ENCODE peak calls at places on chromosomes 5 and 9, in five cellular contexts. T, G, A, S and N are unnamed samples.
A peak's percentile ranks its signal among the peaks of the same experiment; 100 is the strongest.

GRCh38 chr9:133758228-133758627 is 20.1 kb upstream of the SARDH start:
- DNase-seq in T (no peak), G (no peak), A (no peak), S (no peak), N (no peak)

GRCh38 chr9:128103589-128103962 is 24.0 kb downstream of the PTGES2 start:
- DNase-seq in T (no peak), G (peak; percentile 68), A (no peak), S (peak; percentile 20), N (no peak)

GRCh38 chr5:19322716-19323485 is 665.1 kb downstream of the CDH18 start:
- DNase-seq in T (peak; percentile 64), G (no peak), A (no peak), S (no peak), N (no peak)

GRCh38 chr5:157575096-157575872 is at the start of gene ADAM19:
- DNase-seq in T (peak; percentile 71), G (peak; percentile 68), A (no peak), S (peak; percentile 30), N (no peak)

GRCh38 chr5:75274486-75274885 is 37.8 kb upstream of the ANKRD31 start:
- DNase-seq in T (no peak), G (no peak), A (no peak), S (no peak), N (no peak)

GRCh38 chr9:69455311-69455710 is 130.3 kb downstream of the ENTREP1 start:
- DNase-seq in T (no peak), G (no peak), A (no peak), S (no peak), N (no peak)

GRCh38 chr9:132147839-132148238 is 14.0 kb upstream of the NTNG2 start:
- DNase-seq in T (no peak), G (no peak), A (no peak), S (no peak), N (no peak)

GRCh38 chr5:174618589-174618988 is 105.8 kb upstream of the MSX2 start:
- DNase-seq in T (no peak), G (no peak), A (no peak), S (no peak), N (no peak)

GRCh38 chr9:87569008-87569908 is 71.6 kb downstream of the DAPK1 start:
- DNase-seq in T (peak; percentile 81), G (no peak), A (no peak), S (no peak), N (no peak)

GRCh38 chr9:33524431-33524947 is 438 bp downstream of the ANKRD18B start:
- DNase-seq in T (no peak), G (peak; percentile 3), A (no peak), S (no peak), N (no peak)

GRCh38 chr5:81639556-81639955 is 111.3 kb downstream of the SSBP2 start:
- DNase-seq in T (no peak), G (no peak), A (no peak), S (no peak), N (no peak)

GRCh38 chr9:129176786-129177442 is 1.1 kb downstream of the IER5L start:
- DNase-seq in T (peak; percentile 44), G (peak; percentile 44), A (no peak), S (no peak), N (no peak)

GRCh38 chr5:136057401-136057951 is 28.7 kb downstream of the TGFBI start:
- DNase-seq in T (peak; percentile 71), G (no peak), A (peak; percentile 14), S (no peak), N (no peak)

GRCh38 chr5:78795757-78796156 is 147.2 kb upstream of the LHFPL2 start:
- DNase-seq in T (peak; percentile 51), G (no peak), A (no peak), S (no peak), N (no peak)

GRCh38 chr5:62931081-62931480 is 352.5 kb downstream of the LRRC70 start:
- DNase-seq in T (no peak), G (peak; percentile 4), A (no peak), S (no peak), N (no peak)

GRCh38 chr9:83596899-83597504 is 25.9 kb upstream of the IDNK start:
- DNase-seq in T (peak; percentile 40), G (peak; percentile 30), A (peak; percentile 40), S (peak; percentile 21), N (no peak)

GRCh38 chr9:99474186-99474585 is 252.1 kb downstream of the SEC61B start:
- DNase-seq in T (no peak), G (no peak), A (no peak), S (no peak), N (no peak)

GRCh38 chr5:178453224-178453623 is 137.0 kb downstream of the COL23A1 start:
- DNase-seq in T (peak; percentile 15), G (no peak), A (no peak), S (no peak), N (peak; percentile 10)

GRCh38 chr5:176806137-176806536 is 4.2 kb upstream of the UNC5A start:
- DNase-seq in T (no peak), G (no peak), A (peak; percentile 8), S (no peak), N (no peak)

GRCh38 chr5:83964235-83964634 is 243.6 kb upstream of the HAPLN1 start:
- DNase-seq in T (peak; percentile 66), G (peak; percentile 5), A (peak; percentile 75), S (no peak), N (no peak)

GRCh38 chr5:148781771-148782170 is 44.6 kb upstream of the ADRB2 start:
- DNase-seq in T (no peak), G (no peak), A (peak; percentile 20), S (no peak), N (no peak)

GRCh38 chr5:7957329-7957728 is 88.4 kb downstream of the MTRR start:
- DNase-seq in T (no peak), G (no peak), A (no peak), S (no peak), N (no peak)

GRCh38 chr5:119357815-119358559 is 2.2 kb downstream of the TNFAIP8 start:
- DNase-seq in T (no peak), G (no peak), A (no peak), S (no peak), N (no peak)

GRCh38 chr9:121773954-121774714 is 122.7 kb downstream of the DAB2IP start:
- DNase-seq in T (no peak), G (no peak), A (no peak), S (no peak), N (no peak)

GRCh38 chr5:147055304-147055826 is 176.8 kb upstream of the PPP2R2B start:
- DNase-seq in T (no peak), G (no peak), A (no peak), S (no peak), N (no peak)

GRCh38 chr9:89712285-89712684 is 107.5 kb downstream of the GADD45G start:
- DNase-seq in T (no peak), G (no peak), A (no peak), S (no peak), N (no peak)

GRCh38 chr9:20701058-20701457 is 17.0 kb downstream of the FOCAD start:
- DNase-seq in T (no peak), G (peak; percentile 17), A (no peak), S (no peak), N (no peak)

GRCh38 chr5:75678155-75678554 is 39.1 kb downstream of the POC5 start:
- DNase-seq in T (no peak), G (no peak), A (no peak), S (no peak), N (no peak)

GRCh38 chr5:5418006-5418405 is 4.5 kb upstream of the ICE1 start:
- DNase-seq in T (no peak), G (no peak), A (no peak), S (no peak), N (no peak)

GRCh38 chr5:57594436-57594835 is 111.8 kb upstream of the ACTBL2 start:
- DNase-seq in T (no peak), G (no peak), A (no peak), S (no peak), N (no peak)

GRCh38 chr9:107274096-107274495 is 9.0 kb upstream of the RAD23B start:
- DNase-seq in T (peak; percentile 52), G (peak; percentile 62), A (no peak), S (no peak), N (no peak)

GRCh38 chr9:133484671-133485437 is 6.0 kb upstream of the SLC2A6 start:
- DNase-seq in T (no peak), G (no peak), A (no peak), S (no peak), N (no peak)

GRCh38 chr5:84718377-84718776 is 333.7 kb upstream of the EDIL3 start:
- DNase-seq in T (no peak), G (no peak), A (no peak), S (no peak), N (no peak)

GRCh38 chr5:3598725-3599282 is 3.2 kb downstream of the IRX1 start:
- DNase-seq in T (peak; percentile 59), G (no peak), A (no peak), S (no peak), N (no peak)

GRCh38 chr9:86424246-86424891 is 70.2 kb upstream of the TUT7 start:
- DNase-seq in T (peak; percentile 59), G (peak; percentile 55), A (no peak), S (no peak), N (no peak)

GRCh38 chr9:70586506-70586905 is 172.0 kb upstream of the KLF9 start:
- DNase-seq in T (no peak), G (no peak), A (no peak), S (no peak), N (no peak)

GRCh38 chr9:116471093-116471906 is 215.8 kb upstream of the TRIM32 start:
- DNase-seq in T (no peak), G (peak; percentile 5), A (no peak), S (no peak), N (no peak)

GRCh38 chr9:16182784-16183183 is 629.9 kb downstream of the CCDC171 start:
- DNase-seq in T (no peak), G (no peak), A (no peak), S (no peak), N (no peak)